ENCODE peak calls at places on chromosome X, in seven cellular contexts. One of them, this sample, is unnamed. For H3K9me3, H3K27me3 and H3K4me1, the result is how much of the 10 kb centered on the place peaks cover.

GRCh38 chrX:23931149-23931604 is 23.4 kb downstream of the CXorf58 start:
- DNase-seq in adrenal gland: no peak
- DNase-seq in esophagus squamous epithelium: no peak
- DNase-seq in CD4-positive, alpha-beta memory T cell: peak
- DNase-seq in prostate gland: no peak
- DNase-seq in left lung: no peak
- DNase-seq in psoas muscle: no peak
- DNase-seq in this sample: no peak

GRCh38 chrX:115571712-115572111 is 10.7 kb downstream of the PLS3 start:
- DNase-seq in esophagus squamous epithelium: no peak
- DNase-seq in prostate gland: no peak
- DNase-seq in CD4-positive, alpha-beta memory T cell: no peak
- DNase-seq in psoas muscle: no peak
- DNase-seq in left lung: no peak
- DNase-seq in adrenal gland: no peak
- DNase-seq in this sample: no peak

GRCh38 chrX:2696698-2697215 is 5.7 kb downstream of the CD99 start:
- DNase-seq in adrenal gland: peak
- DNase-seq in psoas muscle: no peak
- DNase-seq in left lung: no peak
- DNase-seq in CD4-positive, alpha-beta memory T cell: peak
- DNase-seq in prostate gland: no peak
- DNase-seq in esophagus squamous epithelium: no peak
- DNase-seq in this sample: no peak

GRCh38 chrX:112705726-112706125 is 26.0 kb upstream of the LHFPL1 start:
- DNase-seq in adrenal gland: no peak
- DNase-seq in prostate gland: no peak
- DNase-seq in esophagus squamous epithelium: no peak
- DNase-seq in left lung: no peak
- DNase-seq in CD4-positive, alpha-beta memory T cell: no peak
- DNase-seq in psoas muscle: no peak
- DNase-seq in this sample: no peak

GRCh38 chrX:120874678-120875557 is 748 bp downstream of the CT47B1 start:
- DNase-seq in esophagus squamous epithelium: no peak
- DNase-seq in psoas muscle: no peak
- DNase-seq in left lung: no peak
- DNase-seq in CD4-positive, alpha-beta memory T cell: no peak
- DNase-seq in prostate gland: no peak
- DNase-seq in adrenal gland: no peak
- DNase-seq in this sample: no peak

GRCh38 chrX:20433376-20433775 is 166.7 kb upstream of the RPS6KA3 start:
- DNase-seq in psoas muscle: no peak
- DNase-seq in prostate gland: no peak
- DNase-seq in adrenal gland: no peak
- DNase-seq in left lung: no peak
- DNase-seq in CD4-positive, alpha-beta memory T cell: no peak
- DNase-seq in esophagus squamous epithelium: no peak
- DNase-seq in this sample: no peak

GRCh38 chrX:42127563-42127962 is 204.2 kb upstream of the CASK start:
- DNase-seq in prostate gland: no peak
- DNase-seq in left lung: no peak
- DNase-seq in esophagus squamous epithelium: no peak
- DNase-seq in psoas muscle: no peak
- DNase-seq in adrenal gland: no peak
- DNase-seq in CD4-positive, alpha-beta memory T cell: no peak
- DNase-seq in this sample: no peak

GRCh38 chrX:23993012-23993633 is 33.9 kb downstream of the KLHL15 start:
- DNase-seq in psoas muscle: no peak
- DNase-seq in left lung: no peak
- DNase-seq in prostate gland: no peak
- DNase-seq in adrenal gland: no peak
- DNase-seq in CD4-positive, alpha-beta memory T cell: no peak
- DNase-seq in esophagus squamous epithelium: no peak
- DNase-seq in this sample: no peak

GRCh38 chrX:3129256-3129655 is 88.0 kb downstream of the ARSF start:
- DNase-seq in left lung: no peak
- DNase-seq in psoas muscle: no peak
- DNase-seq in esophagus squamous epithelium: no peak
- DNase-seq in prostate gland: no peak
- DNase-seq in adrenal gland: no peak
- DNase-seq in CD4-positive, alpha-beta memory T cell: no peak
- DNase-seq in this sample: no peak

GRCh38 chrX:139930923-139931645 is 1.8 kb downstream of the ATP11C start:
- DNase-seq in CD4-positive, alpha-beta memory T cell: peak
- DNase-seq in esophagus squamous epithelium: no peak
- DNase-seq in psoas muscle: no peak
- DNase-seq in left lung: peak
- DNase-seq in adrenal gland: peak
- DNase-seq in prostate gland: peak
- DNase-seq in this sample: no peak

GRCh38 chrX:119240356-119240755 is 4.3 kb downstream of the PGRMC1 start:
- DNase-seq in esophagus squamous epithelium: no peak
- DNase-seq in adrenal gland: peak
- DNase-seq in psoas muscle: no peak
- DNase-seq in CD4-positive, alpha-beta memory T cell: no peak
- DNase-seq in prostate gland: no peak
- DNase-seq in left lung: no peak
- DNase-seq in this sample: no peak

GRCh38 chrX:57286507-57287251 is at the start of gene FAAH2:
- DNase-seq in left lung: peak
- DNase-seq in esophagus squamous epithelium: no peak
- DNase-seq in CD4-positive, alpha-beta memory T cell: peak
- DNase-seq in adrenal gland: peak
- DNase-seq in psoas muscle: no peak
- DNase-seq in prostate gland: peak
- DNase-seq in this sample: no peak

GRCh38 chrX:27917713-27918500 is 63.3 kb downstream of the DCAF8L1 start:
- DNase-seq in left lung: no peak
- DNase-seq in prostate gland: no peak
- DNase-seq in esophagus squamous epithelium: no peak
- DNase-seq in adrenal gland: no peak
- DNase-seq in psoas muscle: no peak
- DNase-seq in CD4-positive, alpha-beta memory T cell: no peak
- DNase-seq in this sample: no peak

GRCh38 chrX:48695925-48696300 is 621 bp upstream of the SUV39H1 start:
- DNase-seq in prostate gland: no peak
- DNase-seq in adrenal gland: no peak
- DNase-seq in psoas muscle: no peak
- DNase-seq in esophagus squamous epithelium: no peak
- DNase-seq in left lung: no peak
- DNase-seq in CD4-positive, alpha-beta memory T cell: no peak
- DNase-seq in this sample: no peak

GRCh38 chrX:133046601-133047000 is 50.3 kb downstream of the USP26 start:
- DNase-seq in adrenal gland: no peak
- DNase-seq in CD4-positive, alpha-beta memory T cell: no peak
- DNase-seq in left lung: no peak
- DNase-seq in esophagus squamous epithelium: no peak
- DNase-seq in psoas muscle: no peak
- DNase-seq in prostate gland: no peak
- DNase-seq in this sample: no peak

GRCh38 chrX:71997320-71997719 is 86.7 kb downstream of the NHSL2 start:
- DNase-seq in esophagus squamous epithelium: no peak
- DNase-seq in psoas muscle: no peak
- DNase-seq in adrenal gland: no peak
- DNase-seq in prostate gland: no peak
- DNase-seq in left lung: no peak
- DNase-seq in CD4-positive, alpha-beta memory T cell: no peak
- DNase-seq in this sample: no peak
- H3K9me3 ChIP-seq in esophagus squamous epithelium: under half
- H3K9me3 ChIP-seq in psoas muscle: under half
- H3K9me3 ChIP-seq in adrenal gland: under half
- H3K9me3 ChIP-seq in prostate gland: under half
- H3K9me3 ChIP-seq in left lung: under half
- H3K9me3 ChIP-seq in CD4-positive, alpha-beta memory T cell: under half
- H3K9me3 ChIP-seq in this sample: under half

DNA sequence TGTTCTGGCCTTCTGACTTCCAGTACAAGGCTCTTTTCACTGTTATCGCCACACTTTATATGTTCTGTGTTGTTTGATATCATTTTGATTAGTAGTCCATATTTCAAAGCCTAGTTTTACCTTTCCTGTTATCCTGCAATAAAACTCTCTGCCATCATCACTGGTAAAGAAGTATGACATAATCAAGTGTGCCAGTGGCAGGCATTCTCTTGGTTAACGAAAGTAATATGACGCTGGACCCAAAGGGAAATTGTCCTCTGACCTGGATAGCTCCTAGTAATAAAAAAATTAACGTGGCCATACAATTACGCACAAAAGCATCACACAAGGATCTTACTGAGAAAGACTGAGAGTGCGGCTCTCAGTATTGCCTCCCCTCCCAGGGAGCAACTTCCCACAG is 33.8 kb downstream of the DGKK start:
- DNase-seq in esophagus squamous epithelium: no peak
- DNase-seq in adrenal gland: no peak
- DNase-seq in prostate gland: no peak
- DNase-seq in psoas muscle: no peak
- DNase-seq in left lung: no peak
- DNase-seq in CD4-positive, alpha-beta memory T cell: no peak
- DNase-seq in this sample: no peak
- H3K27me3 ChIP-seq in esophagus squamous epithelium: under half
- H3K27me3 ChIP-seq in adrenal gland: under half
- H3K27me3 ChIP-seq in prostate gland: under half
- H3K27me3 ChIP-seq in psoas muscle: under half
- H3K27me3 ChIP-seq in left lung: under half
- H3K27me3 ChIP-seq in CD4-positive, alpha-beta memory T cell: under half
- H3K27me3 ChIP-seq in this sample: under half

GRCh38 chrX:153946910-153947769 is 2.7 kb upstream of the RENBP start:
- DNase-seq in prostate gland: no peak
- DNase-seq in CD4-positive, alpha-beta memory T cell: peak
- DNase-seq in left lung: peak
- DNase-seq in psoas muscle: peak
- DNase-seq in adrenal gland: peak
- DNase-seq in esophagus squamous epithelium: no peak
- DNase-seq in this sample: no peak
- H3K4me1 ChIP-seq in prostate gland: under half
- H3K4me1 ChIP-seq in CD4-positive, alpha-beta memory T cell: under half
- H3K4me1 ChIP-seq in left lung: under half
- H3K4me1 ChIP-seq in psoas muscle: under half
- H3K4me1 ChIP-seq in adrenal gland: under half
- H3K4me1 ChIP-seq in esophagus squamous epithelium: under half
- H3K4me1 ChIP-seq in this sample: under half

GRCh38 chrX:81874807-81875206 is 672.9 kb downstream of the SH3BGRL start:
- DNase-seq in esophagus squamous epithelium: no peak
- DNase-seq in left lung: no peak
- DNase-seq in psoas muscle: no peak
- DNase-seq in prostate gland: no peak
- DNase-seq in CD4-positive, alpha-beta memory T cell: no peak
- DNase-seq in adrenal gland: no peak
- DNase-seq in this sample: no peak

GRCh38 chrX:81866873-81867272 is 665.0 kb downstream of the SH3BGRL start:
- DNase-seq in CD4-positive, alpha-beta memory T cell: no peak
- DNase-seq in prostate gland: no peak
- DNase-seq in psoas muscle: no peak
- DNase-seq in adrenal gland: no peak
- DNase-seq in esophagus squamous epithelium: no peak
- DNase-seq in left lung: no peak
- DNase-seq in this sample: no peak

GRCh38 chrX:81868979-81869378 is 667.1 kb downstream of the SH3BGRL start:
- DNase-seq in CD4-positive, alpha-beta memory T cell: no peak
- DNase-seq in adrenal gland: no peak
- DNase-seq in psoas muscle: no peak
- DNase-seq in left lung: no peak
- DNase-seq in esophagus squamous epithelium: no peak
- DNase-seq in prostate gland: no peak
- DNase-seq in this sample: no peak
- H3K9me3 ChIP-seq in CD4-positive, alpha-beta memory T cell: under half
- H3K9me3 ChIP-seq in adrenal gland: under half
- H3K9me3 ChIP-seq in psoas muscle: under half
- H3K9me3 ChIP-seq in left lung: under half
- H3K9me3 ChIP-seq in esophagus squamous epithelium: under half
- H3K9me3 ChIP-seq in prostate gland: under half
- H3K9me3 ChIP-seq in this sample: under half

GRCh38 chrX:108298165-108298602 is 140.0 kb downstream of the COL4A6 start:
- DNase-seq in psoas muscle: no peak
- DNase-seq in esophagus squamous epithelium: no peak
- DNase-seq in adrenal gland: no peak
- DNase-seq in CD4-positive, alpha-beta memory T cell: no peak
- DNase-seq in left lung: no peak
- DNase-seq in prostate gland: no peak
- DNase-seq in this sample: no peak
- H3K27me3 ChIP-seq in psoas muscle: under half
- H3K27me3 ChIP-seq in esophagus squamous epithelium: under half
- H3K27me3 ChIP-seq in adrenal gland: under half
- H3K27me3 ChIP-seq in CD4-positive, alpha-beta memory T cell: under half
- H3K27me3 ChIP-seq in left lung: under half
- H3K27me3 ChIP-seq in prostate gland: under half
- H3K27me3 ChIP-seq in this sample: under half

GRCh38 chrX:154526901-154527675 is 11.1 kb upstream of the FAM3A start:
- DNase-seq in esophagus squamous epithelium: no peak
- DNase-seq in prostate gland: peak
- DNase-seq in psoas muscle: peak
- DNase-seq in CD4-positive, alpha-beta memory T cell: peak
- DNase-seq in adrenal gland: peak
- DNase-seq in left lung: peak
- DNase-seq in this sample: no peak
- H3K4me1 ChIP-seq in esophagus squamous epithelium: under half
- H3K4me1 ChIP-seq in prostate gland: under half
- H3K4me1 ChIP-seq in psoas muscle: under half
- H3K4me1 ChIP-seq in CD4-positive, alpha-beta memory T cell: under half
- H3K4me1 ChIP-seq in adrenal gland: under half
- H3K4me1 ChIP-seq in left lung: under half
- H3K4me1 ChIP-seq in this sample: under half

GRCh38 chrX:131724292-131724691 is 180.4 kb downstream of the OR13H1 start:
- DNase-seq in adrenal gland: no peak
- DNase-seq in psoas muscle: no peak
- DNase-seq in left lung: no peak
- DNase-seq in esophagus squamous epithelium: no peak
- DNase-seq in prostate gland: no peak
- DNase-seq in CD4-positive, alpha-beta memory T cell: no peak
- DNase-seq in this sample: no peak

GRCh38 chrX:131725001-131725654 is 181.3 kb downstream of the OR13H1 start:
- DNase-seq in left lung: no peak
- DNase-seq in esophagus squamous epithelium: no peak
- DNase-seq in prostate gland: no peak
- DNase-seq in adrenal gland: no peak
- DNase-seq in psoas muscle: no peak
- DNase-seq in CD4-positive, alpha-beta memory T cell: no peak
- DNase-seq in this sample: no peak

GRCh38 chrX:131728295-131729145 is 184.6 kb downstream of the OR13H1 start:
- DNase-seq in CD4-positive, alpha-beta memory T cell: peak
- DNase-seq in adrenal gland: no peak
- DNase-seq in psoas muscle: peak
- DNase-seq in left lung: peak
- DNase-seq in esophagus squamous epithelium: peak
- DNase-seq in prostate gland: no peak
- DNase-seq in this sample: peak

GRCh38 chrX:131727778-131728177 is 183.9 kb downstream of the OR13H1 start:
- DNase-seq in prostate gland: no peak
- DNase-seq in CD4-positive, alpha-beta memory T cell: no peak
- DNase-seq in esophagus squamous epithelium: no peak
- DNase-seq in psoas muscle: no peak
- DNase-seq in adrenal gland: no peak
- DNase-seq in left lung: no peak
- DNase-seq in this sample: no peak

GRCh38 chrX:131723646-131724045 is 179.8 kb downstream of the OR13H1 start:
- DNase-seq in esophagus squamous epithelium: no peak
- DNase-seq in adrenal gland: no peak
- DNase-seq in CD4-positive, alpha-beta memory T cell: no peak
- DNase-seq in prostate gland: no peak
- DNase-seq in left lung: no peak
- DNase-seq in psoas muscle: no peak
- DNase-seq in this sample: no peak
- H3K9me3 ChIP-seq in esophagus squamous epithelium: under half
- H3K9me3 ChIP-seq in adrenal gland: under half
- H3K9me3 ChIP-seq in CD4-positive, alpha-beta memory T cell: under half
- H3K9me3 ChIP-seq in prostate gland: under half
- H3K9me3 ChIP-seq in left lung: under half
- H3K9me3 ChIP-seq in psoas muscle: under half
- H3K9me3 ChIP-seq in this sample: under half

This sample was measured in ascending aorta.